ENCODE peak calls at places on chromosomes 13 and 19, in five cellular contexts. O is activated T-helper 1 cell treated with anti-CD3 and anti-CD28 coated beads, Interleukin-12 subunit alpha, Interleukin-12 subunit beta, Interleukin-2, Interleukin-4 antibody, amounts not matched to agents 30 ng/mL and 10 ng/mL and 1 ng/mL, durations not matched to agents 14 hours and 24 hours and 36 hours; Z is nephron progenitor cell; N is activated naive CD4-positive, alpha-beta T cell treated with Interleukin-2 at 50 U/mL for 16 hours; G is neural progenitor cell. W is an unnamed sample.

GRCh38 chr13:107765724-107766436 is 449.5 kb downstream of the LIG4 start:
- DNase-seq in N (no peak), O (no peak), G (no peak), Z (no peak), W (no peak)

GRCh38 chr13:27728271-27728670 is 64.0 kb upstream of the GSX1 start:
- DNase-seq in Z (peak), O (no peak), N (no peak), G (peak), W (no peak)

GRCh38 chr19:18204394-18205179 is 745 bp upstream of the RAB3A start:
- DNase-seq in N (peak), Z (peak), G (peak), O (no peak), W (peak)

GRCh38 chr19:17754634-17755532 is 3.6 kb downstream of the FCHO1 start:
- DNase-seq in O (no peak), G (no peak), N (no peak), Z (no peak), W (no peak)

GRCh38 chr13:97946951-97947588 is 6.4 kb upstream of the IPO5 start:
- DNase-seq in N (no peak), G (no peak), Z (no peak), O (no peak), W (no peak)

GRCh38 chr13:24692541-24692940 is 12.3 kb downstream of the ATP12A start:
- DNase-seq in O (no peak), Z (no peak), N (no peak), G (no peak), W (no peak)

GRCh38 chr19:54041969-54042606 is 21.6 kb downstream of the VSTM1 start:
- DNase-seq in G (no peak), N (no peak), Z (no peak), O (no peak), W (no peak)

GRCh38 chr19:44925114-44925891 is 10.9 kb downstream of the APOC1 start:
- DNase-seq in Z (no peak), G (no peak), O (no peak), N (no peak), W (no peak)

GRCh38 chr13:100630564-100630963 is 42.0 kb upstream of the GGACT start:
- DNase-seq in G (peak), O (no peak), Z (no peak), N (no peak), W (no peak)

GRCh38 chr13:56166864-56167263 is 973.9 kb upstream of the PRR20A start:
- DNase-seq in G (peak), Z (no peak), O (no peak), N (no peak), W (no peak)

GRCh38 chr13:52991344-52992020 is 37.1 kb upstream of the OLFM4 start:
- DNase-seq in G (no peak), N (no peak), Z (no peak), O (no peak), W (no peak)

GRCh38 chr19:46907880-46908279 is 47.1 kb downstream of the ARHGAP35 start:
- DNase-seq in N (no peak), O (no peak), G (no peak), Z (no peak), W (no peak)

GRCh38 chr13:48000559-48001126 is 430 bp downstream of the SUCLA2 start:
- DNase-seq in G (peak), N (no peak), Z (peak), O (peak), W (no peak)

GRCh38 chr19:10769533-10770491 is 51.9 kb downstream of the DNM2 start:
- DNase-seq in O (no peak), G (peak), N (no peak), Z (peak), W (no peak)

GRCh38 chr13:28657784-28658538 is 969 bp upstream of the POMP start:
- DNase-seq in N (no peak), O (no peak), G (peak), Z (no peak), W (no peak)

GRCh38 chr19:8609210-8610040 is 1.1 kb downstream of the ADAMTS10 start:
- DNase-seq in Z (peak), G (peak), N (peak), O (no peak), W (peak)

GRCh38 chr13:94481966-94482365 is 2.5 kb upstream of the DCT start:
- DNase-seq in G (no peak), O (no peak), Z (no peak), N (no peak), W (no peak)

GRCh38 chr19:39924389-39924788 is 10.0 kb downstream of the FCGBP start:
- DNase-seq in G (no peak), Z (no peak), O (no peak), N (no peak), W (no peak)